ENCODE peak calls at places on chromosomes 13 and 19, in seven cellular contexts. M is effector memory CD4-positive, alpha-beta T cell; A is PC-3; Q is iPS DF 6.9; V is AG04450; Y is tibial artery; B is brain microvascular endothelial cell. X is an unnamed sample.
A peak's percentile ranks its signal among the peaks of the same experiment; 100 is the strongest.

GRCh38 chr13:81080911-81081454 is 740.1 kb upstream of the SPRY2 start:
- DNase-seq in V (no peak), A (no peak), Y (no peak), B (no peak), Q (no peak), M (no peak), X (no peak)

GRCh38 chr19:39996218-39996810 is 546 bp upstream of the ZNF546 start:
- DNase-seq in M (no peak), V (peak; percentile 3), Y (no peak), B (peak; percentile 69), A (peak; percentile 49), Q (no peak), X (no peak)

GRCh38 chr13:66328486-66328885 is 901.6 kb downstream of the PCDH9 start:
- DNase-seq in Y (no peak), Q (no peak), V (no peak), B (no peak), M (no peak), A (no peak), X (no peak)

GRCh38 chr19:31127132-31127967 is 221.9 kb downstream of the TSHZ3 start:
- DNase-seq in V (peak; percentile 94), Y (no peak), A (peak; percentile 6), B (peak; percentile 97), Q (no peak), M (no peak), X (no peak)

GRCh38 chr13:81927347-81927746 is 1586.4 kb upstream of the SPRY2 start:
- DNase-seq in Q (no peak), M (no peak), B (no peak), Y (no peak), A (peak; percentile 23), V (no peak), X (no peak)

GRCh38 chr13:110130431-110130830 is 176.5 kb downstream of the COL4A1 start:
- DNase-seq in B (no peak), Y (no peak), M (no peak), Q (no peak), V (no peak), A (no peak), X (no peak)

GRCh38 chr13:22178878-22179277 is 508.0 kb downstream of the FGF9 start:
- DNase-seq in A (no peak), Q (no peak), M (no peak), B (no peak), V (no peak), Y (no peak), X (no peak)

GRCh38 chr19:34236035-34236793 is 18.1 kb upstream of the GARRE1 start:
- DNase-seq in A (no peak), M (no peak), V (peak; percentile 69), Y (no peak), Q (no peak), B (no peak), X (no peak)

GRCh38 chr19:50741179-50741933 is 18.2 kb downstream of the CLEC11A start:
- DNase-seq in B (no peak), Y (no peak), Q (no peak), M (no peak), V (no peak), A (no peak), X (no peak)

GRCh38 chr13:111265006-111265700 is 55.3 kb upstream of the TEX29 start:
- DNase-seq in Y (no peak), B (no peak), V (no peak), A (no peak), M (no peak), Q (no peak), X (no peak)

GRCh38 chr19:3343619-3344502 is 22.5 kb upstream of the NFIC start:
- DNase-seq in M (no peak), A (peak; percentile 89), Y (peak; percentile 97), B (peak; percentile 65), Q (no peak), V (no peak), X (peak; percentile 53)

GRCh38 chr13:94327318-94327717 is 152.2 kb downstream of the DCT start:
- DNase-seq in Q (no peak), A (no peak), M (no peak), V (no peak), B (no peak), Y (no peak), X (no peak)

GRCh38 chr13:91580749-91581148 is 182.3 kb downstream of the GPC5 start:
- DNase-seq in Y (no peak), V (no peak), M (no peak), B (no peak), A (no peak), Q (no peak), X (no peak)

GRCh38 chr13:80132741-80133601 is 208.0 kb downstream of the SPRY2 start:
- DNase-seq in Q (no peak), V (no peak), A (peak; percentile 45), Y (peak; percentile 52), M (no peak), B (peak; percentile 76), X (peak; percentile 44)

GRCh38 chr13:94950303-94950702 is 238.0 kb upstream of the SOX21 start:
- DNase-seq in A (no peak), V (no peak), B (peak; percentile 2), M (no peak), Y (no peak), Q (no peak), X (no peak)

GRCh38 chr13:66264976-66265375 is 965.2 kb downstream of the PCDH9 start:
- DNase-seq in A (no peak), V (no peak), Q (no peak), Y (no peak), B (peak; percentile 5), M (no peak), X (no peak)

GRCh38 chr19:49530708-49531107 is 2.9 kb downstream of the RCN3 start:
- DNase-seq in A (no peak), B (no peak), M (no peak), Y (no peak), V (no peak), Q (no peak), X (no peak)

GRCh38 chr19:49533551-49534488 is 6.0 kb downstream of the RCN3 start:
- DNase-seq in Q (no peak), B (peak; percentile 44), A (peak; percentile 68), V (no peak), M (peak; percentile 75), Y (peak; percentile 78), X (peak; percentile 76)

GRCh38 chr19:49524812-49525455 is 2.9 kb upstream of the RCN3 start:
- DNase-seq in Q (no peak), A (no peak), B (no peak), Y (no peak), V (no peak), M (no peak), X (no peak)

GRCh38 chr19:49528211-49528771 is 488 bp downstream of the RCN3 start:
- DNase-seq in Y (peak; percentile 53), B (peak; percentile 44), Q (no peak), A (no peak), M (no peak), V (no peak), X (no peak)
- H3K27ac ChIP-seq in Y (peak overlapping the region; percentile 61), B (peak overlapping the region; percentile 76), Q (no peak overlapping the region), A (no peak overlapping the region), M (no peak overlapping the region), V (peak overlapping the region; percentile 87), X (no peak overlapping the region)

GRCh38 chr19:57905258-57905657 is 11.1 kb downstream of the ZNF417 start:
- DNase-seq in Y (no peak), M (no peak), B (no peak), Q (no peak), V (no peak), A (no peak), X (no peak)
- H3K27ac ChIP-seq in Y (no peak overlapping the region), M (no peak overlapping the region), B (no peak overlapping the region), Q (no peak overlapping the region), V (no peak overlapping the region), A (no peak overlapping the region), X (no peak overlapping the region)

DNA sequence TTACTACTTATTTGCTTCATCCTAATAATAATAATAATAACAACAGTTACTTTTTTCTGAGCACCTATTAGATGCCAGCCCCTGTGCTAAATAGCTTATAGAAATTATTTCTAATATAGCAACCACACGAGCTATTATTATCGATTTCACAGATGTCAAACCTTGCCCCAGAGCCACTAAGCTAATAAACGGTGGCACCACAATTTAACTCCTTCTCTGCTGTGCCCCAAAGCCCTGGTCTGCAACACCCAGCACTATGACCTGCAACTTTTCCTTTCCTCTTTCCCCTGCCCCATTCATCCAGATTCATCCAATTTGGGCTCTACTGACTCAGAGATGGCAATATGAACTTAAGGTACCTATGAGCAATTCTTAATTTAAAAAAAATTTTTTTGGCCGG is 6.4 kb downstream of the RFX2 start:
- DNase-seq in V (no peak), Y (no peak), M (no peak), Q (no peak), B (no peak), A (no peak), X (no peak)
- H3K27ac ChIP-seq in V (no peak overlapping the region), Y (peak overlapping the region; percentile 83), M (no peak overlapping the region), Q (no peak overlapping the region), B (no peak overlapping the region), A (no peak overlapping the region), X (no peak overlapping the region)

DNA sequence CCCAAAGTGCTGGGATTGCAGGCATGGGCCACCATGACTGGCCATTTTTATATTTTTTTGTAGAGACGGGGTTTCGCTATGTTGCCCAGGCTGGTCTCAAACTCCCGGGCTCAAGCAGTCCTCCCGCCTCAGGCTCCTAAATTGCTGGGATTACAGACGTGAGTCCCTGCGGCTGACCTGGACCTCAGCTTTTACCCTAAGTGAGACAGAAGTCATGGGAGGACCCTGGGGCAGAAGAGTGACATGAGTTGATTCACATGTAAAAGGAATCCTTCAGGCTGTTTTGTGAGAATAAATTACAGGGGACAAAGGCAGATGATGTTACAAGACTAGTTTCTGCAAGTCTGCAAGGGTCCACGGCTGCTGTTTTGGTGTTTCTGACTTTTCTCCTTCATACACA is 2.6 kb upstream of the BCAM start:
- DNase-seq in B (no peak), M (no peak), Y (no peak), A (no peak), V (no peak), Q (no peak), X (no peak)
- H3K27ac ChIP-seq in B (no peak overlapping the region), M (no peak overlapping the region), Y (no peak overlapping the region), A (no peak overlapping the region), V (no peak overlapping the region), Q (no peak overlapping the region), X (no peak overlapping the region)

GRCh38 chr19:13835791-13836723 is 40.8 kb downstream of the ZSWIM4 start:
- DNase-seq in A (no peak), Q (no peak), V (no peak), M (no peak), Y (peak; percentile 64), B (no peak), X (no peak)
- H3K27ac ChIP-seq in A (peak overlapping the region; percentile 83), Q (no peak overlapping the region), V (peak overlapping the region; percentile 71), M (peak overlapping the region; percentile 99), Y (peak overlapping the region; percentile 99), B (peak overlapping the region; percentile 40), X (peak overlapping the region; percentile 76)

DNA sequence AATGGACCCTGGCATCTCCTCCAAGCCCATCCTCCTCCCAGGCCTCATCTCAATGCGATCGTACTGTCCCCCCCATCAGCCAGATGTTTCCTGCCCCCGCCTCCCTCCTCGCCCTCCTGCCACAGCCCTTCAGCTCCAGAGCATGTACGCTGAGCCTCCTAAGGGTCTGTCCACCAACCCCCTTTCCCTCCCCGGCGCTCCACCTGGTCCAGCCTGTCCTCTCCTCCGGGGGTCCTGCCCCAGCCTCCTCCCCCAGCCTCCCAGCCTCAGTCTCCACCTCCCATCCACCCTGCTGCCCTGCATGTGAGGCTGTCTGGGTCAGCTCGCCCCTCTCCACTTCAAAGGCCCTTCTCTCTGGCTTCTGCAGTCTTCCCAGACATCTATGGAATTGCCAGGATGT is 4.5 kb downstream of the SIRT2 start:
- DNase-seq in B (no peak), V (no peak), A (no peak), M (no peak), Y (no peak), Q (no peak), X (no peak)
- H3K27ac ChIP-seq in B (no peak overlapping the region), V (no peak overlapping the region), A (no peak overlapping the region), M (no peak overlapping the region), Y (no peak overlapping the region), Q (no peak overlapping the region), X (no peak overlapping the region)

X was measured in caudate nucleus.